ENCODE peak calls at places on chromosome 13, in seven cellular contexts. B is IMR-90, I is heart left ventricle, W is esophagus muscularis mucosa, P is kidney epithelial cell, H is body of pancreas, G is BJ. L is an unnamed sample.

GRCh38 chr13:77751513-77752456 is 54.3 kb downstream of the SLAIN1 start:
- DNase-seq in I (peak), B (peak), G (no peak), P (peak), W (no peak), H (peak), L (no peak)

GRCh38 chr13:59211636-59212035 is 952.1 kb downstream of the DIAPH3 start:
- DNase-seq in H (no peak), B (no peak), G (no peak), W (no peak), P (no peak), I (no peak), L (no peak)

GRCh38 chr13:90686438-90686837 is 661.0 kb upstream of the MIR17HG start:
- DNase-seq in I (no peak), P (peak), B (peak), W (no peak), H (no peak), G (peak), L (no peak)

GRCh38 chr13:98214707-98215106 is 37.6 kb upstream of the RNF113B start:
- DNase-seq in B (no peak), W (no peak), P (no peak), G (no peak), H (peak), I (no peak), L (no peak)

GRCh38 chr13:64471916-64472315 is 2758.2 kb downstream of the PCDH9 start:
- DNase-seq in H (no peak), I (no peak), W (no peak), B (peak), P (no peak), G (no peak), L (peak)

GRCh38 chr13:45817833-45818232 is 33.7 kb downstream of the SIAH3 start:
- DNase-seq in W (no peak), B (no peak), G (no peak), I (no peak), H (no peak), P (no peak), L (no peak)

GRCh38 chr13:112768795-112769411 is 79.1 kb downstream of the ATP11A start:
- DNase-seq in W (no peak), I (peak), B (no peak), H (peak), G (no peak), P (no peak), L (no peak)

GRCh38 chr13:68257111-68257842 is 1027.1 kb upstream of the PCDH9 start:
- DNase-seq in H (no peak), B (no peak), I (no peak), G (no peak), P (no peak), W (no peak), L (no peak)

GRCh38 chr13:112773601-112774447 is 84.0 kb downstream of the ATP11A start:
- DNase-seq in B (no peak), I (no peak), G (no peak), P (no peak), W (no peak), H (no peak), L (no peak)

GRCh38 chr13:26485288-26485687 is 72.2 kb upstream of the WASF3 start:
- DNase-seq in W (no peak), P (no peak), G (no peak), H (no peak), I (no peak), B (no peak), L (no peak)

GRCh38 chr13:71751074-71751473 is 115.9 kb downstream of the DACH1 start:
- DNase-seq in W (no peak), B (no peak), I (no peak), P (no peak), G (no peak), H (no peak), L (no peak)

GRCh38 chr13:23921451-23921888 is 24.2 kb upstream of the C1QTNF9B start:
- DNase-seq in H (no peak), I (no peak), P (peak), G (no peak), W (no peak), B (peak), L (no peak)

GRCh38 chr13:103145476-103145875 is 79.3 kb upstream of the SLC10A2 start:
- DNase-seq in H (no peak), G (no peak), W (no peak), B (no peak), P (no peak), I (no peak), L (no peak)

GRCh38 chr13:42276683-42277082 is 4.7 kb downstream of the AKAP11 start:
- DNase-seq in W (no peak), B (no peak), G (no peak), I (no peak), H (no peak), P (no peak), L (no peak)

GRCh38 chr13:110911880-110912279 is 3.0 kb downstream of the ANKRD10 start:
- DNase-seq in P (no peak), G (no peak), W (no peak), I (no peak), H (no peak), B (peak), L (no peak)

GRCh38 chr13:33228645-33229445 is 56.7 kb downstream of the STARD13 start:
- DNase-seq in W (no peak), H (no peak), G (no peak), P (no peak), B (peak), I (no peak), L (no peak)

GRCh38 chr13:45332831-45333219 is 8.2 kb downstream of the TPT1 start:
- DNase-seq in G (no peak), I (no peak), B (no peak), W (no peak), P (no peak), H (no peak), L (no peak)

GRCh38 chr13:96781141-96781540 is 213.1 kb downstream of the OXGR1 start:
- DNase-seq in G (no peak), H (no peak), B (no peak), I (no peak), W (no peak), P (no peak), L (no peak)

GRCh38 chr13:41150058-41150457 is 17.5 kb upstream of the KBTBD6 start:
- DNase-seq in H (no peak), B (no peak), P (no peak), W (no peak), G (no peak), I (no peak), L (no peak)
- H3K4me3 ChIP-seq in H (no peak), B (no peak), P (no peak), W (no peak), G (no peak), I (no peak), L (no peak)

GRCh38 chr13:105410602-105411001 is 1124.9 kb downstream of the EFNB2 start:
- DNase-seq in B (peak), G (peak), W (no peak), I (peak), H (peak), P (no peak), L (no peak)
- TF ChIP-seq CTCF in B (peak), G (peak), W (peak), I (peak), H (peak), P (peak), L (peak)

GRCh38 chr13:49499889-49500660 is 4.3 kb downstream of the PHF11 start:
- DNase-seq in H (no peak), G (peak), W (no peak), P (no peak), B (peak), I (no peak), L (peak)
- H3K4me3 ChIP-seq in H (no peak), G (no peak), W (no peak), P (no peak), B (peak), I (no peak), L (peak)

GRCh38 chr13:83831796-83832195 is 50.5 kb downstream of the SLITRK1 start:
- DNase-seq in W (no peak), G (no peak), I (no peak), H (no peak), B (no peak), P (no peak), L (no peak)

GRCh38 chr13:83827338-83827737 is 54.9 kb downstream of the SLITRK1 start:
- DNase-seq in P (no peak), B (no peak), I (no peak), H (no peak), W (no peak), G (no peak), L (no peak)

GRCh38 chr13:83824561-83824960 is 57.7 kb downstream of the SLITRK1 start:
- DNase-seq in H (no peak), W (no peak), G (no peak), B (no peak), P (no peak), I (no peak), L (no peak)

GRCh38 chr13:83825676-83826075 is 56.6 kb downstream of the SLITRK1 start:
- DNase-seq in H (no peak), G (no peak), W (no peak), P (no peak), I (no peak), B (no peak), L (no peak)

GRCh38 chr13:83829800-83830199 is 52.5 kb downstream of the SLITRK1 start:
- DNase-seq in P (no peak), H (no peak), G (no peak), W (no peak), I (no peak), B (no peak), L (no peak)
- TF ChIP-seq CTCF in P (no peak), H (no peak), G (no peak), W (no peak), I (no peak), B (no peak), L (no peak)

GRCh38 chr13:75219479-75220237 is 262.3 kb downstream of the TBC1D4 start:
- DNase-seq in H (peak), B (peak), G (no peak), I (peak), W (peak), P (no peak), L (no peak)
- H3K4me3 ChIP-seq in H (no peak), B (peak), G (peak), I (peak), W (peak), P (peak), L (peak)

GRCh38 chr13:74037762-74038161 is 96.4 kb downstream of the KLF12 start:
- DNase-seq in I (no peak), P (no peak), W (no peak), B (no peak), G (no peak), H (no peak), L (no peak)
- TF ChIP-seq CTCF in I (no peak), P (no peak), W (no peak), B (no peak), G (no peak), H (no peak), L (no peak)